ENCODE peak calls at places on chromosomes 1 and 21, in six cellular contexts. V is PC-9, D is pancreas, O is psoas muscle, Q is body of pancreas, X is H1. P is an unnamed sample.

GRCh38 chr1:95023399-95024050 is 49.2 kb downstream of the ALG14 start:
- DNase-seq in V (peak; percentile 48), D (no peak), O (no peak), Q (no peak), X (no peak), P (no peak)

GRCh38 chr1:213519098-213519497 is 468.1 kb downstream of the RPS6KC1 start:
- DNase-seq in V (no peak), D (no peak), O (no peak), Q (no peak), X (no peak), P (no peak)

GRCh38 chr1:194447635-194448034 is 1261.2 kb upstream of the B3GALT2 start:
- DNase-seq in V (no peak), D (no peak), O (no peak), Q (no peak), X (no peak), P (peak; percentile 11)

GRCh38 chr1:15956150-15956549 is 19.8 kb downstream of the ZBTB17 start:
- DNase-seq in V (no peak), D (no peak), O (no peak), Q (no peak), X (no peak), P (no peak)

GRCh38 chr21:39156024-39156423 is 27.2 kb downstream of the PSMG1 start:
- DNase-seq in V (no peak), D (no peak), O (no peak), Q (no peak), X (no peak), P (no peak)

GRCh38 chr21:45256912-45257672 is 30.6 kb downstream of the POFUT2 start:
- DNase-seq in V (no peak), D (no peak), O (peak; percentile 27), Q (no peak), X (peak; percentile 53), P (no peak)

GRCh38 chr21:16855164-16855667 is 657.6 kb upstream of the CXADR start:
- DNase-seq in V (no peak), D (no peak), O (no peak), Q (no peak), X (no peak), P (no peak)

GRCh38 chr1:228668553-228669400 is 66.5 kb upstream of the RHOU start:
- DNase-seq in V (no peak), D (no peak), O (no peak), Q (peak; percentile 27), X (no peak), P (peak; percentile 29)

GRCh38 chr1:154352245-154352580 is 26.9 kb downstream of the ATP8B2 start:
- DNase-seq in V (no peak), D (no peak), O (no peak), Q (no peak), X (no peak), P (no peak)

GRCh38 chr1:43426221-43426620 is 27.5 kb downstream of the HYI start:
- DNase-seq in V (no peak), D (no peak), O (no peak), Q (no peak), X (no peak), P (no peak)

GRCh38 chr1:99397029-99397428 is 132.7 kb downstream of the PLPPR4 start:
- DNase-seq in V (no peak), D (no peak), O (no peak), Q (no peak), X (no peak), P (no peak)

GRCh38 chr1:227910506-227910905 is 37.2 kb downstream of the WNT9A start:
- DNase-seq in V (no peak), D (no peak), O (no peak), Q (no peak), X (no peak), P (no peak)

GRCh38 chr1:23169219-23169575 is 541 bp upstream of the LUZP1 start:
- DNase-seq in V (no peak), D (no peak), O (no peak), Q (no peak), X (no peak), P (no peak)

GRCh38 chr21:32941263-32941662 is 84.5 kb upstream of the OLIG2 start:
- DNase-seq in V (no peak), D (no peak), O (no peak), Q (no peak), X (no peak), P (no peak)

GRCh38 chr1:216207154-216207553 is 216.1 kb downstream of the USH2A start:
- DNase-seq in V (no peak), D (no peak), O (no peak), Q (no peak), X (no peak), P (no peak)

GRCh38 chr1:232143315-232143886 is 486.5 kb downstream of the SIPA1L2 start:
- DNase-seq in V (no peak), D (no peak), O (no peak), Q (no peak), X (no peak), P (no peak)

GRCh38 chr1:71330991-71331390 is 250.2 kb upstream of the ZRANB2 start:
- DNase-seq in V (no peak), D (no peak), O (no peak), Q (no peak), X (no peak), P (no peak)

GRCh38 chr1:210445485-210445884 is 116.8 kb downstream of the HHAT start:
- DNase-seq in V (no peak), D (no peak), O (no peak), Q (no peak), X (no peak), P (peak; percentile 24)

GRCh38 chr1:107474877-107475612 is 334.2 kb downstream of the NTNG1 start:
- DNase-seq in V (no peak), D (no peak), O (no peak), Q (no peak), X (no peak), P (no peak)

GRCh38 chr1:53328490-53329182 is 766 bp upstream of the LRP8 start:
- DNase-seq in V (no peak), D (no peak), O (peak; percentile 41), Q (no peak), X (peak; percentile 70), P (no peak)

GRCh38 chr1:53326598-53327182 is 1.2 kb downstream of the LRP8 start:
- DNase-seq in V (no peak), D (peak; percentile 33), O (peak; percentile 56), Q (no peak), X (no peak), P (peak; percentile 39)

GRCh38 chr1:53326088-53326597 is 1.7 kb downstream of the LRP8 start:
- DNase-seq in V (peak; percentile 94), D (peak; percentile 94), O (peak; percentile 95), Q (peak; percentile 79), X (peak; percentile 93), P (peak; percentile 87)

GRCh38 chr1:53328009-53328489 is at the start of gene LRP8:
- DNase-seq in V (no peak), D (peak; percentile 56), O (peak; percentile 86), Q (peak; percentile 63), X (peak; percentile 82), P (peak; percentile 15)

DNA sequence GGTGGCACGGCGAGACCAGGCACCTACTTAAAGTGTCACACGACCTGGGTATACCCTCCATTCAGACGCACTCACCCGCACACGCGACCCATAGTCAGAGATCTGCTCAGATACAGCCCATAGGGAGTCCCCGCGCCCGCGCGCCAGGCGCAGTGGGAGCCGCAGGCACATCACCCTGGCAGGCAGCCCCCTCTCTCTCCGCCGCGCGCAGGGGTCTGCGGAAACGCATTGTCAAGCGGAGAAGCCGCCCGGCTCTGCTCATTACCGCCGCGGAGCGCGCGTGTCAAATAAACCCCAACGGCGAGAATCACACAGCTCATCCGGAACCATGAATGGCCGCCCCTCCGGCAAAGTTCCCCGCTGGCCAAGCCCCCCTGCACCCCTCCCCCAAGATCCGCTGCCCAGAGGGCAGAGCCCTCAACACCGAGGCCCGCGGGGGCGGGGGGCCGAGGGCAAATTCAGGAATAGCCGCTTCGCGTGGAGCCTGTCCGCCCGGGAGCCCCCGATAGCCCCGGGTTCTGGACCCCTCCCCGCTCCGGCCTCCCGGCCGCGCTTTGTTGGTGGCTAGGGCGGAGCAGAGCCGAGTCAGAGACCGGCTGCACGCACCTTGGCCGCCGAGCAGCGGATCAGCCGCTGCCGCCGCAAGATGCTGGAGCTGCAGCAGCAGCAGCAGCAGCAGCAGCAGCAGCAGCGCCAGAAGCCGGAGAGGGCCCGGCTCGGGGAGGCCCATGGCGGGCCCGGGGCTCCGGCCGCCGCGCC is 508 bp downstream of the LRP8 start:
- DNase-seq in V (no peak), D (peak; percentile 35), O (peak; percentile 63), Q (peak; percentile 18), X (peak; percentile 76), P (peak; percentile 42)
- H3K27ac ChIP-seq in V (peak overlapping the region; percentile 94), D (no peak overlapping the region), O (no peak overlapping the region), Q (no peak overlapping the region), X (peak overlapping the region; percentile 78), P (peak overlapping the region; percentile 69)

DNA sequence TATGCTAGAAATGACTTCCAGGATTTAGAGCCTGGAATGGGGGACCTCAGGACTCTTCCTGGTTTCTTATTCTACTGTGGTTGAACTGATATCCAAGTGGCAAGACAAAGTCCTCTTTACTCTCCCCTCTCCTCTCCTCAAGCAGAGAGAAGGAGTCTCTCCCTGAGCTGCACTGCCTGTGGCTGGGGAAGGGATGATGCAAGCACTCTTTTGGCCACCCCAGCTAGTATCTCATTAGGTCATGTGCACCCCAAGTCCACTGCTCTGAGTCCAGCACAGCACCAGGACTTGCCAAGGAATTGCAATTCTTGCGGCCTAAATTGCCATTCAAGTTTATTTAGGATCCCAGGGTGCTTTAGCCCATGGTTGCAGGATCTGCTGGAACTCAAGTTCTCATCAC is 172.3 kb downstream of the TM2D1 start:
- DNase-seq in V (no peak), D (no peak), O (no peak), Q (no peak), X (no peak), P (no peak)
- TF ChIP-seq CTCF in V (no peak), D (no peak), O (no peak), Q (no peak), X (no peak), P (no peak)

DNA sequence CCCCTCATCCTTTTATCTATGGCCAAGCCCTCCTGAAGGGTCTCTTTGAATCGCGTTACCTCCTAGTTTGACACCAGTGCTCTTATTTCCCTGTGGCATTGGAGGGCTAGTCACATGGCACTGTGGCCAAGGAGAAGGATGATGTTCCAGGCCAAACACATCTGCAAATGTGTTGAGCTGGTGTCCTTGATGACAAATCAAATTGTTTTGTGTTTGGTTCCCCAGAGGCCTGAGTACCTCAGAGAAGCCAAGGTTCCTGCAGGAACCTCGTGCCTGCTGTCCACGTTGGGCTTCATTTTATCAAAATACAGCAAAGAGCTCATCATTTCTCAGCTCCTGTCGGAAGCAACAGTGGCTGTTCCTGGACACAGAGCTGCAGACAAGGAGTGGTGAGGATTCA is 20.7 kb downstream of the NDUFS5 start:
- DNase-seq in V (no peak), D (no peak), O (no peak), Q (no peak), X (no peak), P (no peak)
- H3K27ac ChIP-seq in V (no peak overlapping the region), D (no peak overlapping the region), O (peak overlapping the region; percentile 76), Q (peak overlapping the region; percentile 41), X (no peak overlapping the region), P (no peak overlapping the region)

DNA sequence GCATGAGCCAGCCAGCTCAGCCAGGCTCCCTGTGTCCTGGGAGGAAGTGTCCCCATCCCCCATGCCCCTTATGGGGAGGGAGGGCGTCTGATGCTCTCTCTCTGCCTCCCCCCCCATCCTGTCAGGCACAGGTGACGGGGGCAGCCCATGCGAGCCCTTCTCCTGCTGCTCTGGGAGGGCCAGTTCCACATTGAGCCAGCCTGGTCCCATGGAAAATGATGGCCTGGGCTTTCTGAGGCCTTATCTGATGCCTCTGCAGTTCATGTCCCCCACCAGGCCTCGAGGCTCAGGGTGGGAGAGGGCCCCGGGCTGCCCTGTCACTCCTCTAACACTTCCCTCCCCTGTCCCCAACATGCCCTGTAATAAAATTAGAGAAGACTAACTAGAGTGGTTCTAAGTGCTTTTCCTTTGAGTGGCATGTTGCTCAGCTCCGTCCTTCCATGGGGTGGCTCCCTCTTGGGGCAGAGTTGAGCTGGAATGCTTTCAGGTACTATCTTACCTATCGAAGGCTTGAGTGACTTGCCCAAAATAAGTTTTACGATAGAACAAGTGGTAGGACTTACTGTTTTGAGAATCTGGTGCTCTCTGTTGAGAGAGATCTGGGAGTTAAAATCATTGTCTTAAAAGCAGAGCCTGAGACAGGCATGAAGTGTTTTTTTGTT is 1.8 kb upstream of the MTFR1L start:
- DNase-seq in V (no peak), D (no peak), O (no peak), Q (no peak), X (no peak), P (no peak)
- TF ChIP-seq CTCF in V (no peak), D (no peak), O (no peak), Q (no peak), X (peak; percentile 44), P (peak; percentile 63)

P was measured in foreskin keratinocyte.